ENCODE peak calls at places on chromosomes 7 and 10, in seven cellular contexts. M, T, X, E, J, C and R are unnamed samples.

GRCh38 chr10:15370741-15371701 is at the start of gene FAM171A1:
- DNase-seq in M (peak), T (peak), X (peak), E (peak), J (no peak), C (peak), R (peak)

GRCh38 chr10:98028168-98028770 is 2.2 kb downstream of the CRTAC1 start:
- DNase-seq in M (peak), T (peak), X (peak), E (peak), J (no peak), C (peak), R (peak)

GRCh38 chr10:3524086-3524960 is 260.7 kb downstream of the KLF6 start:
- DNase-seq in M (no peak), T (peak), X (no peak), E (no peak), J (no peak), C (no peak), R (no peak)

GRCh38 chr7:26535483-26536069 is 243.9 kb downstream of the SNX10 start:
- DNase-seq in M (no peak), T (no peak), X (no peak), E (no peak), J (no peak), C (no peak), R (no peak)

GRCh38 chr10:71638577-71639411 is 80.8 kb downstream of the C10orf105 start:
- DNase-seq in M (peak), T (no peak), X (peak), E (no peak), J (no peak), C (no peak), R (no peak)

GRCh38 chr10:62653254-62653653 is 151.3 kb upstream of the ADO start:
- DNase-seq in M (no peak), T (no peak), X (no peak), E (no peak), J (no peak), C (no peak), R (no peak)

GRCh38 chr10:673492-673891 is 16.0 kb downstream of the DIP2C start:
- DNase-seq in M (no peak), T (no peak), X (no peak), E (no peak), J (no peak), C (no peak), R (no peak)

GRCh38 chr7:139682136-139683013 is 95.4 kb downstream of the HIPK2 start:
- DNase-seq in M (no peak), T (peak), X (no peak), E (no peak), J (no peak), C (peak), R (no peak)

GRCh38 chr7:105837765-105838241 is 38.6 kb downstream of the ATXN7L1 start:
- DNase-seq in M (no peak), T (no peak), X (no peak), E (no peak), J (no peak), C (no peak), R (no peak)

GRCh38 chr10:112981553-112981952 is 31.5 kb downstream of the TCF7L2 start:
- DNase-seq in M (no peak), T (peak), X (no peak), E (no peak), J (no peak), C (peak), R (no peak)

GRCh38 chr7:106426803-106427202 is 142.0 kb upstream of the NAMPT start:
- DNase-seq in M (no peak), T (no peak), X (no peak), E (peak), J (no peak), C (no peak), R (no peak)

GRCh38 chr7:50349963-50350944 is 45.7 kb downstream of the IKZF1 start:
- DNase-seq in M (no peak), T (no peak), X (no peak), E (no peak), J (no peak), C (no peak), R (no peak)

GRCh38 chr10:91629715-91630549 is 2.9 kb downstream of the PPP1R3C start:
- DNase-seq in M (no peak), T (no peak), X (no peak), E (no peak), J (no peak), C (no peak), R (no peak)

GRCh38 chr10:26721561-26721960 is 24.1 kb downstream of the PDSS1 start:
- DNase-seq in M (no peak), T (no peak), X (no peak), E (no peak), J (no peak), C (no peak), R (no peak)

GRCh38 chr10:26437637-26438461 is at the start of gene APBB1IP:
- DNase-seq in M (no peak), T (no peak), X (no peak), E (peak), J (peak), C (peak), R (peak)

GRCh38 chr10:62388328-62388727 is 14.2 kb downstream of the ZNF365 start:
- DNase-seq in M (no peak), T (peak), X (no peak), E (no peak), J (no peak), C (no peak), R (no peak)

GRCh38 chr10:61752111-61753011 is 89.6 kb downstream of the CABCOCO1 start:
- DNase-seq in M (peak), T (peak), X (no peak), E (no peak), J (no peak), C (peak), R (no peak)

GRCh38 chr10:109976657-109977056 is 31.1 kb upstream of the ADD3 start:
- DNase-seq in M (peak), T (no peak), X (no peak), E (no peak), J (no peak), C (no peak), R (no peak)

GRCh38 chr10:90579602-90580242 is 278.1 kb downstream of the HTR7 start:
- DNase-seq in M (no peak), T (peak), X (peak), E (no peak), J (no peak), C (peak), R (no peak)

GRCh38 chr10:119301397-119301796 is 94.0 kb downstream of the GRK5 start:
- DNase-seq in M (no peak), T (peak), X (no peak), E (no peak), J (no peak), C (peak), R (no peak)

GRCh38 chr10:22629126-22629525 is 85.3 kb downstream of the PIP4K2A start:
- DNase-seq in M (no peak), T (peak), X (no peak), E (no peak), J (no peak), C (peak), R (no peak)

GRCh38 chr7:103445228-103446020 is 583 bp downstream of the SLC26A5 start:
- DNase-seq in M (peak), T (no peak), X (no peak), E (peak), J (no peak), C (no peak), R (no peak)

GRCh38 chr7:39565538-39565937 is 666 bp upstream of the YAE1 start:
- DNase-seq in M (peak), T (no peak), X (peak), E (no peak), J (no peak), C (no peak), R (no peak)

GRCh38 chr10:119658274-119658673 is 7.1 kb downstream of the BAG3 start:
- DNase-seq in M (no peak), T (peak), X (peak), E (peak), J (peak), C (peak), R (no peak)